ENCODE peak calls at places on chromosome 20, in eight cellular contexts. K is GM06990, G is HFF-Myc, F is cardiac fibroblast, M is pancreas, S is breast epithelium, J is mesothelial cell of epicardium, D is transverse colon. A is an unnamed sample.

GRCh38 chr20:36645998-36646397 is at the start of gene SLA2:
- DNase-seq in M (no peak), D (peak), J (no peak), K (peak), G (no peak), F (no peak), S (no peak), A (no peak)

GRCh38 chr20:51736947-51737346 is 31.2 kb downstream of the ATP9A start:
- DNase-seq in G (no peak), D (no peak), S (no peak), F (no peak), M (no peak), J (no peak), K (no peak), A (no peak)

GRCh38 chr20:21840991-21841390 is 135.5 kb downstream of the PAX1 start:
- DNase-seq in K (no peak), G (no peak), F (no peak), S (no peak), M (no peak), D (no peak), J (no peak), A (no peak)

GRCh38 chr20:32970115-32970972 is 33.9 kb downstream of the SUN5 start:
- DNase-seq in D (no peak), G (no peak), S (peak), M (peak), F (no peak), K (no peak), J (no peak), A (no peak)

GRCh38 chr20:313948-314347 is 11.4 kb upstream of the SOX12 start:
- DNase-seq in S (no peak), F (peak), J (no peak), M (no peak), K (no peak), G (no peak), D (no peak), A (no peak)

GRCh38 chr20:1813101-1813529 is 82.1 kb upstream of the SIRPA start:
- DNase-seq in F (peak), S (no peak), J (no peak), D (peak), K (no peak), G (peak), M (no peak), A (peak)

GRCh38 chr20:20215976-20216727 is 151.8 kb upstream of the INSM1 start:
- DNase-seq in S (no peak), K (no peak), J (no peak), M (no peak), G (no peak), F (no peak), D (no peak), A (no peak)

GRCh38 chr20:54025166-54025835 is 45.1 kb downstream of the BCAS1 start:
- DNase-seq in G (no peak), J (no peak), D (no peak), K (no peak), M (no peak), S (no peak), F (no peak), A (no peak)

GRCh38 chr20:51899674-51900073 is 97.4 kb upstream of the SALL4 start:
- DNase-seq in G (no peak), M (no peak), J (no peak), K (no peak), S (no peak), F (no peak), D (no peak), A (no peak)

GRCh38 chr20:36481380-36482043 is 59.8 kb upstream of the MYL9 start:
- DNase-seq in M (no peak), K (no peak), G (no peak), S (no peak), D (no peak), F (no peak), J (no peak), A (peak)

GRCh38 chr20:33285861-33286495 is 3.0 kb downstream of the BPIFB1 start:
- DNase-seq in S (no peak), K (no peak), J (no peak), F (no peak), M (no peak), D (no peak), G (no peak), A (no peak)

GRCh38 chr20:44412402-44413144 is 57.1 kb downstream of the HNF4A start:
- DNase-seq in F (no peak), M (no peak), D (no peak), S (no peak), G (no peak), J (no peak), K (no peak), A (no peak)

GRCh38 chr20:58478141-58478805 is 36.9 kb downstream of the APCDD1L start:
- DNase-seq in G (no peak), J (no peak), K (no peak), F (peak), D (no peak), S (no peak), M (no peak), A (no peak)

GRCh38 chr20:52289956-52290355 is 98.4 kb upstream of the ZFP64 start:
- DNase-seq in G (no peak), S (no peak), D (no peak), F (no peak), M (no peak), J (no peak), K (no peak), A (no peak)

GRCh38 chr20:13771853-13772453 is 12.8 kb downstream of the ESF1 start:
- DNase-seq in M (no peak), F (peak), D (no peak), G (no peak), K (no peak), J (no peak), S (no peak), A (no peak)
- TF ChIP-seq CTCF in M (peak), F (peak), D (peak), G (peak), K (peak), J (peak), S (peak), A (peak)

GRCh38 chr20:62436692-62437091 is 9.4 kb upstream of the RBBP8NL start:
- DNase-seq in G (no peak), F (no peak), M (no peak), K (no peak), J (no peak), D (no peak), S (no peak), A (no peak)
- TF ChIP-seq CTCF in G (no peak), F (no peak), M (no peak), K (no peak), J (no peak), D (no peak), S (no peak), A (no peak)

DNA sequence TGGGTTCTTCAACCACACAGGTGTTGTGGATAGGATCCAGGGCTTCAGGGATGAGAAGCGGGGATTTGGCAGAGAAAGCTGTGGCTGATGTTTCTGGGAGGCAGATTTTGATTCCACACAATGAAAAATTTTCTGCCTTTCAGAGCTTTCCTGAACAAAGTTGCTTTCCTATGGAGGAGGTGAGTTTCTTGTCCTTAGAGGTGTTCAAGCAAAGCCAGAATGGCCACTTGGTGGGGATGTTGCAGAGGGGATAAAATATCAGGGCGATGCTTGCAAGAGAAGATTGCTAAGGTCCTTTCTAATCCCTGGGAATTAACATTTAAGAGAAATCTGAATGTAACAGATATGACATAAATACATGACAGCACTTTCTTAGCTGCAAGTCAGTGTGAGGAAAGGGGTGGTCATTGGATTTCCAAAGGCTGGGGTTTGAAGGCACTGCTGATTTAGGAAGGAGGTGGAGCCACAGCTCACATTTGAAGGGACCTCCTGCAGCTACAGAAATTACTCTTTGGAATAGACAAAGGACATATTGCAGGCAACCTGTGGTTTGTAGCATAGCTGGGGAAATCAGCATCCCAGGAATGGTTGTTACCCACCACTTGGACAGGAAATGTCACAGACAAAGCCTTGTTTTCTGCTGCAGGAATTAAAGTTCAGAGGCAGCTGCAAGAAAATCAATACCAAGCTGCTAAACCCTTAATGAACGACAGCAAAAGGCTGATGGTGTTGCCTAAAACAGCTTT is 271.1 kb upstream of the CHD6 start:
- DNase-seq in K (no peak), F (no peak), G (no peak), M (no peak), S (no peak), J (no peak), D (no peak), A (no peak)
- TF ChIP-seq CTCF in K (peak), F (no peak), G (no peak), M (no peak), S (no peak), J (no peak), D (no peak), A (no peak)

GRCh38 chr20:9149796-9150195 is 80.9 kb downstream of the PLCB4 start:
- DNase-seq in K (no peak), J (no peak), D (no peak), S (no peak), G (no peak), M (no peak), F (no peak), A (no peak)
- TF ChIP-seq CTCF in K (no peak), J (no peak), D (no peak), S (no peak), G (no peak), M (no peak), F (no peak), A (no peak)

DNA sequence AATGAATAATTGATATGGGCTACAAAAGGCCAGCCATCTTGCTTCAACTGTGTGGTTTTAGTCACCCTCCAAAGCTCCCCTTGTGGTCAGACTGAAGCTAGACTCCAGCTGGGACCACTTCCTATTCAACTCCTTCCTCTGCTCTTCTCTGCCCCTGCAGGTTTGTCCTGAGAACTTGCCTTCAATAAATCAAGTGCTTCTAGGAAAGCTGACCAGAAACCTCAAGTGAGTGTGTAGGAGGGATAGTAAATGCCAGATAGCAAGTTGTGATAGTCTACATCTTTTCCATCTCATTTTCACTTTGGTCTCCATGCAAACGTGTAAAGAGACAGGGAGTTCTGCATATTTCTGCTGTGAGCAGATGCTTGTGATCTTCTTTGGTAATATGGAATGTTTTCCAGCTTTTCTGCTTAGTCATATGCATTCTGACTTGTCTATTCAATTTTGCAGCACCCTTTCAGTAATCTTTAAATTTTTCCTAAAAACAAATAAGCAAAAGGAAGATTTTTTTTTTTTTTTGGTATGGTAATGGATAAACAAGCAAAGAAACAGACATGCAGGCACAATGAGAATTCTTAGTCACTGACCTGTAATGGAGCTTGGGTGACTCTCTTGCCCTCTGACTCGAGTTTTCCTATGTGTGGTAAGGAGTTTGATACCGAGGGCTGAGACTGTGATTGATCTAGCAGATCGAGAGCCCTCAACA is 201.3 kb upstream of the BTBD3 start:
- DNase-seq in K (no peak), F (peak), G (peak), J (no peak), D (no peak), M (no peak), S (no peak), A (peak)
- TF ChIP-seq CTCF in K (no peak), F (peak), G (peak), J (no peak), D (no peak), M (no peak), S (no peak), A (peak)

GRCh38 chr20:49320460-49320859 is 42.6 kb upstream of the ZNFX1 start:
- DNase-seq in D (no peak), S (no peak), J (no peak), F (peak), G (no peak), M (no peak), K (no peak), A (peak)
- TF ChIP-seq CTCF in D (no peak), S (peak), J (no peak), F (peak), G (no peak), M (peak), K (peak), A (peak)